ENCODE peak calls at places on chromosomes 5 and 9, in eight cellular contexts. A is T follicular helper cell; V is midbrain; C is hypothalamus; W is SK-N-DZ; X is putamen; T is substantia nigra; B is activated naive CD4-positive, alpha-beta T cell treated with Interleukin-2 at 50 U/mL for 16 hours. F is an unnamed sample.

GRCh38 chr5:156824241-156824640 is 25.9 kb upstream of the PPP1R2B start:
- DNase-seq in B (no peak), X (no peak), A (no peak), V (no peak), T (no peak), W (no peak), C (no peak), F (no peak)

GRCh38 chr5:143582869-143583268 is 179.4 kb upstream of the NR3C1 start:
- DNase-seq in A (no peak), W (no peak), T (no peak), X (no peak), B (no peak), C (no peak), V (no peak), F (no peak)

GRCh38 chr9:106933470-106933869 is 70.5 kb downstream of the ZNF462 start:
- DNase-seq in T (no peak), W (no peak), A (no peak), X (no peak), V (no peak), C (no peak), B (no peak), F (no peak)

GRCh38 chr5:17216974-17217325 is 481 bp upstream of the BASP1 start:
- DNase-seq in C (no peak), B (no peak), T (no peak), V (peak; percentile 32), A (no peak), W (peak; percentile 69), X (no peak), F (peak; percentile 60)

GRCh38 chr5:32687167-32687831 is 23.8 kb upstream of the NPR3 start:
- DNase-seq in A (no peak), V (no peak), T (no peak), C (no peak), X (no peak), W (no peak), B (no peak), F (peak; percentile 33)

GRCh38 chr5:37619353-37619752 is 220.5 kb downstream of the GDNF start:
- DNase-seq in A (no peak), C (no peak), W (no peak), T (no peak), X (no peak), V (no peak), B (no peak), F (no peak)

GRCh38 chr9:105656131-105656921 is 5.9 kb upstream of the TAL2 start:
- DNase-seq in C (peak; percentile 8), B (no peak), W (peak; percentile 25), X (no peak), V (no peak), A (no peak), T (no peak), F (peak; percentile 20)

GRCh38 chr5:99715921-99716320 is 787.1 kb upstream of the CHD1 start:
- DNase-seq in V (no peak), W (no peak), X (no peak), T (no peak), C (no peak), B (no peak), A (no peak), F (no peak)

GRCh38 chr5:154740957-154741356 is 14.2 kb upstream of the LARP1 start:
- DNase-seq in T (no peak), A (no peak), C (peak; percentile 14), B (no peak), W (peak; percentile 89), X (no peak), V (peak; percentile 30), F (peak; percentile 80)

GRCh38 chr9:93906182-93906880 is 48.8 kb downstream of the BARX1 start:
- DNase-seq in V (no peak), C (no peak), B (no peak), T (no peak), W (no peak), X (no peak), A (no peak), F (no peak)

GRCh38 chr9:114155967-114156294 is 594 bp downstream of the COL27A1 start:
- DNase-seq in B (peak; percentile 10), C (no peak), T (no peak), V (no peak), X (no peak), W (no peak), A (no peak), F (no peak)

GRCh38 chr9:31034311-31034710 is 1350.1 kb upstream of the ACO1 start:
- DNase-seq in X (no peak), T (no peak), W (peak; percentile 81), A (no peak), C (no peak), V (no peak), B (no peak), F (no peak)

GRCh38 chr9:99134893-99135341 is 30.0 kb downstream of the TGFBR1 start:
- DNase-seq in C (no peak), X (no peak), T (no peak), B (no peak), V (no peak), A (no peak), W (no peak), F (no peak)

GRCh38 chr5:3348576-3349535 is 246.8 kb upstream of the IRX1 start:
- DNase-seq in C (no peak), V (no peak), B (no peak), W (no peak), T (no peak), X (no peak), A (no peak), F (no peak)

GRCh38 chr5:2165991-2166978 is 283.6 kb upstream of the IRX4 start:
- DNase-seq in C (no peak), A (no peak), W (no peak), V (no peak), B (no peak), T (no peak), X (no peak), F (no peak)

GRCh38 chr5:106094128-106094726 is 1576.5 kb downstream of the EFNA5 start:
- DNase-seq in W (peak; percentile 18), C (no peak), V (no peak), T (no peak), A (no peak), B (no peak), X (no peak), F (no peak)

GRCh38 chr5:67272453-67273130 is 76.0 kb upstream of the CD180 start:
- DNase-seq in X (no peak), T (no peak), C (no peak), B (no peak), V (no peak), W (no peak), A (no peak), F (no peak)

GRCh38 chr5:64836190-64836750 is 67.5 kb downstream of the CWC27 start:
- DNase-seq in V (no peak), W (no peak), T (no peak), A (no peak), X (no peak), B (no peak), C (no peak), F (no peak)

GRCh38 chr5:16565118-16565517 is 51.7 kb downstream of the RETREG1 start:
- DNase-seq in T (no peak), W (no peak), C (no peak), V (no peak), B (no peak), A (no peak), X (no peak), F (no peak)

GRCh38 chr5:37665889-37666288 is 174.0 kb downstream of the GDNF start:
- DNase-seq in W (no peak), T (peak; percentile 12), A (no peak), V (peak; percentile 44), B (no peak), C (peak; percentile 11), X (peak; percentile 23), F (peak; percentile 61)

GRCh38 chr5:136769900-136770684 is 404.7 kb upstream of the TRPC7 start:
- DNase-seq in W (peak; percentile 65), A (no peak), X (peak; percentile 52), C (peak; percentile 66), T (peak; percentile 28), V (peak; percentile 75), B (peak; percentile 5), F (peak; percentile 84)

GRCh38 chr5:96408276-96408777 is 24.7 kb downstream of the PCSK1 start:
- DNase-seq in W (peak; percentile 8), T (no peak), C (no peak), V (no peak), B (no peak), X (no peak), A (no peak), F (no peak)

GRCh38 chr5:146647656-146648199 is 131.7 kb upstream of the GPR151 start:
- DNase-seq in B (no peak), W (peak; percentile 99), X (peak; percentile 55), A (no peak), T (no peak), V (no peak), C (peak; percentile 16), F (peak; percentile 76)

GRCh38 chr5:6356578-6357164 is 21.7 kb downstream of the MED10 start:
- DNase-seq in A (no peak), C (no peak), T (no peak), B (no peak), X (no peak), W (no peak), V (no peak), F (peak; percentile 72)

GRCh38 chr5:16505140-16505891 is 39.7 kb upstream of the ZNF622 start:
- DNase-seq in A (no peak), C (no peak), W (no peak), B (no peak), T (no peak), X (no peak), V (no peak), F (no peak)

GRCh38 chr5:6584101-6584645 is 48.7 kb downstream of the NSUN2 start:
- DNase-seq in T (no peak), W (no peak), C (no peak), X (no peak), A (no peak), V (no peak), B (no peak), F (no peak)

GRCh38 chr9:136539427-136540412 is 6.1 kb downstream of the NOTCH1 start:
- DNase-seq in X (peak; percentile 71), W (no peak), T (no peak), V (peak; percentile 51), C (peak; percentile 39), B (peak; percentile 93), A (peak; percentile 82), F (peak; percentile 84)

GRCh38 chr5:71701409-71701808 is 17.7 kb upstream of the CARTPT start:
- DNase-seq in C (no peak), B (no peak), A (no peak), V (no peak), X (no peak), W (no peak), T (no peak), F (no peak)

GRCh38 chr5:57779383-57780223 is 297.0 kb upstream of the ACTBL2 start:
- DNase-seq in X (peak; percentile 77), B (no peak), W (peak; percentile 68), V (peak; percentile 79), T (no peak), C (peak; percentile 27), A (no peak), F (peak; percentile 78)

GRCh38 chr5:141969783-141970741 is 1.2 kb downstream of the RNF14 start:
- DNase-seq in V (no peak), C (no peak), A (no peak), W (no peak), B (no peak), T (no peak), X (no peak), F (no peak)